ENCODE peak calls at places on chromosomes 2 and 18, in seven cellular contexts. One of them, this sample, is unnamed.

GRCh38 chr2:10541081-10541480 is 93.0 kb upstream of the ODC1 start:
- DNase-seq in fibroblast of lung: peak
- DNase-seq in right atrium auricular region: no peak
- DNase-seq in WERI-Rb-1: no peak
- DNase-seq in foreskin keratinocyte: no peak
- DNase-seq in H9: no peak
- DNase-seq in epithelial cell of esophagus: no peak
- DNase-seq in this sample: no peak

GRCh38 chr2:220277445-220277960 is 650.1 kb downstream of the SLC4A3 start:
- DNase-seq in fibroblast of lung: peak
- DNase-seq in right atrium auricular region: peak
- DNase-seq in WERI-Rb-1: no peak
- DNase-seq in foreskin keratinocyte: peak
- DNase-seq in H9: no peak
- DNase-seq in epithelial cell of esophagus: peak
- DNase-seq in this sample: no peak

GRCh38 chr2:5539281-5540211 is 152.6 kb upstream of the SOX11 start:
- DNase-seq in fibroblast of lung: no peak
- DNase-seq in right atrium auricular region: no peak
- DNase-seq in WERI-Rb-1: no peak
- DNase-seq in foreskin keratinocyte: no peak
- DNase-seq in H9: peak
- DNase-seq in epithelial cell of esophagus: no peak
- DNase-seq in this sample: no peak

GRCh38 chr2:151523825-151524224 is 114.1 kb downstream of the RIF1 start:
- DNase-seq in fibroblast of lung: peak
- DNase-seq in right atrium auricular region: no peak
- DNase-seq in WERI-Rb-1: no peak
- DNase-seq in foreskin keratinocyte: no peak
- DNase-seq in H9: no peak
- DNase-seq in epithelial cell of esophagus: peak
- DNase-seq in this sample: no peak

GRCh38 chr2:47086571-47086970 is 68.5 kb downstream of the STPG4 start:
- DNase-seq in fibroblast of lung: peak
- DNase-seq in right atrium auricular region: no peak
- DNase-seq in WERI-Rb-1: no peak
- DNase-seq in foreskin keratinocyte: no peak
- DNase-seq in H9: no peak
- DNase-seq in epithelial cell of esophagus: no peak
- DNase-seq in this sample: no peak

GRCh38 chr2:36294290-36294689 is 61.3 kb upstream of the CRIM1 start:
- DNase-seq in fibroblast of lung: peak
- DNase-seq in right atrium auricular region: no peak
- DNase-seq in WERI-Rb-1: no peak
- DNase-seq in foreskin keratinocyte: no peak
- DNase-seq in H9: no peak
- DNase-seq in epithelial cell of esophagus: no peak
- DNase-seq in this sample: peak

GRCh38 chr2:75175473-75175872 is 23.8 kb downstream of the TACR1 start:
- DNase-seq in fibroblast of lung: no peak
- DNase-seq in right atrium auricular region: no peak
- DNase-seq in WERI-Rb-1: no peak
- DNase-seq in foreskin keratinocyte: no peak
- DNase-seq in H9: no peak
- DNase-seq in epithelial cell of esophagus: no peak
- DNase-seq in this sample: no peak

GRCh38 chr2:151959203-151959602 is 131.0 kb upstream of the ARL5A start:
- DNase-seq in fibroblast of lung: no peak
- DNase-seq in right atrium auricular region: no peak
- DNase-seq in WERI-Rb-1: no peak
- DNase-seq in foreskin keratinocyte: no peak
- DNase-seq in H9: no peak
- DNase-seq in epithelial cell of esophagus: peak
- DNase-seq in this sample: no peak

GRCh38 chr18:59233017-59233410 is 13.1 kb downstream of the GRP start:
- DNase-seq in fibroblast of lung: no peak
- DNase-seq in right atrium auricular region: no peak
- DNase-seq in WERI-Rb-1: no peak
- DNase-seq in foreskin keratinocyte: peak
- DNase-seq in H9: no peak
- DNase-seq in epithelial cell of esophagus: peak
- DNase-seq in this sample: no peak

GRCh38 chr2:238527565-238527964 is 100.8 kb downstream of the ASB1 start:
- DNase-seq in fibroblast of lung: peak
- DNase-seq in right atrium auricular region: no peak
- DNase-seq in WERI-Rb-1: no peak
- DNase-seq in foreskin keratinocyte: peak
- DNase-seq in H9: no peak
- DNase-seq in epithelial cell of esophagus: peak
- DNase-seq in this sample: no peak

GRCh38 chr2:1823187-1824169 is 79.2 kb upstream of the PXDN start:
- DNase-seq in fibroblast of lung: no peak
- DNase-seq in right atrium auricular region: no peak
- DNase-seq in WERI-Rb-1: peak
- DNase-seq in foreskin keratinocyte: no peak
- DNase-seq in H9: peak
- DNase-seq in epithelial cell of esophagus: no peak
- DNase-seq in this sample: no peak

GRCh38 chr18:40222736-40223135 is 1732.3 kb upstream of the PIK3C3 start:
- DNase-seq in fibroblast of lung: peak
- DNase-seq in right atrium auricular region: no peak
- DNase-seq in WERI-Rb-1: no peak
- DNase-seq in foreskin keratinocyte: no peak
- DNase-seq in H9: no peak
- DNase-seq in epithelial cell of esophagus: no peak
- DNase-seq in this sample: no peak

GRCh38 chr2:86617738-86618137 is 5.9 kb downstream of the RNF103 start:
- DNase-seq in fibroblast of lung: no peak
- DNase-seq in right atrium auricular region: no peak
- DNase-seq in WERI-Rb-1: no peak
- DNase-seq in foreskin keratinocyte: no peak
- DNase-seq in H9: no peak
- DNase-seq in epithelial cell of esophagus: no peak
- DNase-seq in this sample: no peak

GRCh38 chr2:10267036-10267435 is 35.7 kb upstream of the HPCAL1 start:
- DNase-seq in fibroblast of lung: no peak
- DNase-seq in right atrium auricular region: no peak
- DNase-seq in WERI-Rb-1: peak
- DNase-seq in foreskin keratinocyte: no peak
- DNase-seq in H9: no peak
- DNase-seq in epithelial cell of esophagus: no peak
- DNase-seq in this sample: no peak

GRCh38 chr18:41128126-41128525 is 826.9 kb upstream of the PIK3C3 start:
- DNase-seq in fibroblast of lung: peak
- DNase-seq in right atrium auricular region: no peak
- DNase-seq in WERI-Rb-1: no peak
- DNase-seq in foreskin keratinocyte: no peak
- DNase-seq in H9: no peak
- DNase-seq in epithelial cell of esophagus: no peak
- DNase-seq in this sample: no peak

DNA sequence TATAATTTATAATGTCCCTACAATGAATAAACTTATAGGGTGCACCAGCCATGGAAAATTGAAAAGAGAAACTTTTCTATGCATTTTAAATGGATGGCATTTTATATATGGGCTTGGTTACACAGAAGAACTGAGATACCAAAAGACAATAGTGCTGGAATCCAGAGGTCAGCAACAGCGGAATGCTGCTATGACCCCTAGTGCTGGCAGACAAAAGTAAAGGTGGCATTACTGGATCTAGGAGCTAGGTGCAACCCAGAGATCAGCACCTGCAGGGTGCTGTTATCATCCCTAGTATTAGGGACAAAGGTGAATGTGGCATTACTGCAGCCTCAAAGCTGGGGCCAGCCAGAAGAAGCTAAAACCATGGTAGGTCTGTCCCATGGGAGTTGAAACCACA is 392.7 kb upstream of the ST6GAL2 start:
- DNase-seq in fibroblast of lung: no peak
- DNase-seq in right atrium auricular region: no peak
- DNase-seq in WERI-Rb-1: no peak
- DNase-seq in foreskin keratinocyte: no peak
- DNase-seq in H9: no peak
- DNase-seq in epithelial cell of esophagus: no peak
- DNase-seq in this sample: no peak
- TF ChIP-seq CTCF in fibroblast of lung: no peak
- TF ChIP-seq CTCF in right atrium auricular region: no peak
- TF ChIP-seq CTCF in WERI-Rb-1: no peak
- TF ChIP-seq CTCF in foreskin keratinocyte: no peak
- TF ChIP-seq CTCF in H9: peak
- TF ChIP-seq CTCF in epithelial cell of esophagus: no peak
- TF ChIP-seq CTCF in this sample: no peak

DNA sequence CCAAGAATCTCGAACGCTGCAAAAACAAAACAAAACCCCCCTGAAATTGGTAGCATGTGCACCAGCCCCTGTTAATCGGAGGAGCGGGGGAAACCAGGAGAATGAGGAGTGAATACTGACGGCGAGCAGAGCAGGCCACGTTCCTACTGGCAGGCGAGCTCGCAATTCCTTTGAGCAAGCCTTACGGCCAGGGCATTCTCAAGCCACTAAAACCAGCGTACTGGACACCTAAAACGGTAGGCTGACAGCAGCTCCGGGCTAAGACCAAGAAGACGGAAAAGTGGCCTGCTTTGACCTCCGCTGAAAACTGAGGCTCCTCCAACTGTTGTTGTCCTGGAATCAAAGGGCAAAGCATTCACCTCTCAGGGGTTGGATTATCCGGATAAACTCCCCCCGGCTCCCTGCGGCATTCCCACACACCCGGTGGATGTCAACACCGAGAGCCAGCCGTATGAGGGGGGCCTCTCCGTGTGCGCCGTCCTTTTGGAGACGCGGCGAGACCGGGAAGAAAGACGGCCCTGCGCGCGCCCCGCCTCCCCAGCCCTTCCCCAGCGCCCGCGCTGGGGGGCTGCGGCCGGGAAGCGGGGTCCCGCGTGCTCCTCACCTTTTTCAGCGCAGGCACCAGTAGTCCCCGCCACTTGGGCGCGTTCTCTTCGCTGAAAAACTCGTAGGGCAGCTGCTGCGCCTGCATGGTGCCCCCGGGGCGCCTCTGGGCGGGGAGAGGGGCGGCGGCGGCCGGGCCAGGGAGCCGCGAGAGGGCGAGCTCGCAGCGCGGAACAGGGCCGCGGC is 925 bp downstream of the SOS1 start:
- DNase-seq in fibroblast of lung: peak
- DNase-seq in right atrium auricular region: no peak
- DNase-seq in WERI-Rb-1: peak
- DNase-seq in foreskin keratinocyte: no peak
- DNase-seq in H9: peak
- DNase-seq in epithelial cell of esophagus: peak
- DNase-seq in this sample: peak
- TF ChIP-seq CTCF in fibroblast of lung: no peak
- TF ChIP-seq CTCF in right atrium auricular region: peak
- TF ChIP-seq CTCF in WERI-Rb-1: peak
- TF ChIP-seq CTCF in foreskin keratinocyte: peak
- TF ChIP-seq CTCF in H9: peak
- TF ChIP-seq CTCF in epithelial cell of esophagus: no peak
- TF ChIP-seq CTCF in this sample: no peak

GRCh38 chr2:16508061-16508851 is 157.4 kb downstream of the CYRIA start:
- DNase-seq in fibroblast of lung: peak
- DNase-seq in right atrium auricular region: no peak
- DNase-seq in WERI-Rb-1: peak
- DNase-seq in foreskin keratinocyte: no peak
- DNase-seq in H9: peak
- DNase-seq in epithelial cell of esophagus: peak
- DNase-seq in this sample: peak
- TF ChIP-seq CTCF in fibroblast of lung: peak
- TF ChIP-seq CTCF in right atrium auricular region: peak
- TF ChIP-seq CTCF in WERI-Rb-1: peak
- TF ChIP-seq CTCF in foreskin keratinocyte: peak
- TF ChIP-seq CTCF in H9: peak
- TF ChIP-seq CTCF in epithelial cell of esophagus: peak
- TF ChIP-seq CTCF in this sample: peak

DNA sequence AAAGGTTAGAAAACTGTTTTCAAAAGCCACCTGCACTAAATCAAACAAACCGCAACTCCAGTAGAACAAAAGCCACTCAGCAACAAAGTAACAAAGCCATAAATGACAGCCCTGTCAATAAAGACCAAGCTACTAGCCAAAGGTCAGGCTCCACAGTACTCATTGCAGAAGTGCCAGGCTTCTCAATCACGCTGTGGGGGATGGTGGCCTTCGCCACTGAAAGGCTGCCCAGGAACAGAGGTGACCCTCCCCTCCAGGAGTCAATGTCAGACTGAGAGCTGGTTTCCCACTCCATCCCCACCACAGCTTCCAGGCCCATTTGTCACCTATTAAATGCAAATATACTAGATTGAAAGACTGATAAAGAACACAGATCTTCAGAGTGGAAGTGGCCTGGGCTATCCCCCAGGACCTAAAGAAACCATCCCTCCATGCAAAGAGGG is 5.9 kb downstream of the ATP8B1 start:
- DNase-seq in fibroblast of lung: no peak
- DNase-seq in right atrium auricular region: no peak
- DNase-seq in WERI-Rb-1: no peak
- DNase-seq in foreskin keratinocyte: no peak
- DNase-seq in H9: no peak
- DNase-seq in epithelial cell of esophagus: no peak
- DNase-seq in this sample: peak
- TF ChIP-seq CTCF in fibroblast of lung: no peak
- TF ChIP-seq CTCF in right atrium auricular region: no peak
- TF ChIP-seq CTCF in WERI-Rb-1: no peak
- TF ChIP-seq CTCF in foreskin keratinocyte: no peak
- TF ChIP-seq CTCF in H9: no peak
- TF ChIP-seq CTCF in epithelial cell of esophagus: no peak
- TF ChIP-seq CTCF in this sample: no peak

This sample was measured in activated CD8-positive, alpha-beta T cell treated with anti-CD3 and anti-CD28 coated beads for 36 hours.